ENCODE peak calls at places on chromosomes 6 and 20, in six cellular contexts. Z is mucosa of descending colon, R is GM23338, S is fibroblast of lung, M is thoracic aorta, O is WERI-Rb-1. K is an unnamed sample.

GRCh38 chr6:168741305-168741704 is 300.3 kb downstream of the SMOC2 start:
- DNase-seq in R (no peak), S (no peak), O (no peak), Z (no peak), M (no peak), K (no peak)

GRCh38 chr6:150068173-150068785 is 642 bp downstream of the ULBP3 start:
- DNase-seq in Z (no peak), O (no peak), M (no peak), S (no peak), R (no peak), K (no peak)

GRCh38 chr6:140269766-140270165 is 895.3 kb upstream of the CITED2 start:
- DNase-seq in M (no peak), R (no peak), O (no peak), Z (no peak), S (no peak), K (no peak)

GRCh38 chr6:149060300-149060984 is 257.1 kb upstream of the TAB2 start:
- DNase-seq in S (peak; percentile 41), M (no peak), R (no peak), Z (peak; percentile 84), O (no peak), K (no peak)

GRCh38 chr6:149130093-149130872 is 187.2 kb upstream of the TAB2 start:
- DNase-seq in Z (no peak), M (no peak), R (no peak), S (peak; percentile 21), O (no peak), K (no peak)

GRCh38 chr6:118776607-118777549 is 117.1 kb upstream of the ASF1A start:
- DNase-seq in M (peak; percentile 8), R (peak; percentile 80), O (peak; percentile 73), Z (no peak), S (peak; percentile 85), K (peak; percentile 86)

GRCh38 chr20:31967830-31968249 is at the start of gene XKR7:
- DNase-seq in M (no peak), O (peak; percentile 77), R (peak; percentile 86), S (no peak), Z (no peak), K (no peak)

GRCh38 chr6:96340164-96340563 is 181.4 kb upstream of the UFL1 start:
- DNase-seq in R (no peak), M (no peak), S (no peak), Z (no peak), O (no peak), K (no peak)

GRCh38 chr20:16003310-16003709 is 569.9 kb downstream of the KIF16B start:
- DNase-seq in M (no peak), S (no peak), Z (no peak), O (no peak), R (no peak), K (no peak)

GRCh38 chr6:114714836-114715507 is 372.1 kb upstream of the HS3ST5 start:
- DNase-seq in R (no peak), O (no peak), Z (no peak), M (no peak), S (no peak), K (no peak)

GRCh38 chr6:117307655-117308054 is 42.3 kb downstream of the VGLL2 start:
- DNase-seq in M (no peak), O (no peak), S (no peak), R (no peak), Z (no peak), K (no peak)

GRCh38 chr6:13924949-13925881 is at the start of gene RNF182:
- DNase-seq in O (no peak), R (peak; percentile 49), S (peak; percentile 6), M (no peak), Z (no peak), K (no peak)

GRCh38 chr6:24692851-24693592 is 25.9 kb downstream of the C6orf62 start:
- DNase-seq in M (no peak), O (no peak), S (no peak), R (no peak), Z (no peak), K (no peak)

GRCh38 chr6:43846556-43846955 is 76.5 kb downstream of the VEGFA start:
- DNase-seq in R (no peak), O (no peak), Z (no peak), M (no peak), S (peak; percentile 48), K (no peak)

GRCh38 chr6:45000833-45001232 is 327.3 kb upstream of the RUNX2 start:
- DNase-seq in R (no peak), Z (no peak), M (no peak), S (no peak), O (no peak), K (no peak)

GRCh38 chr6:144008501-144009245 is 614 bp upstream of the PLAGL1 start:
- DNase-seq in S (no peak), R (peak; percentile 78), Z (no peak), O (peak; percentile 28), M (no peak), K (peak; percentile 28)

GRCh38 chr6:132780770-132781371 is 17.6 kb downstream of the SLC18B1 start:
- DNase-seq in M (no peak), O (no peak), S (peak; percentile 64), Z (no peak), R (peak; percentile 16), K (no peak)

GRCh38 chr6:20827798-20828197 is 293.5 kb downstream of the CDKAL1 start:
- DNase-seq in R (no peak), Z (no peak), S (peak; percentile 89), O (no peak), M (no peak), K (no peak)

GRCh38 chr20:57270204-57270937 is 3.9 kb upstream of the BMP7 start:
- DNase-seq in S (no peak), O (no peak), Z (no peak), M (no peak), R (peak; percentile 47), K (no peak)

GRCh38 chr6:158018851-158019361 is 37.2 kb downstream of the SYNJ2 start:
- DNase-seq in S (peak; percentile 80), M (no peak), O (no peak), R (no peak), Z (no peak), K (no peak)

GRCh38 chr20:57213924-57214323 is 52.5 kb downstream of the BMP7 start:
- DNase-seq in R (no peak), Z (no peak), M (no peak), O (no peak), S (no peak), K (no peak)

GRCh38 chr6:110089323-110089722 is 90.1 kb downstream of the WASF1 start:
- DNase-seq in R (no peak), S (no peak), M (no peak), O (no peak), Z (no peak), K (no peak)

GRCh38 chr6:43963877-43964658 is 163.2 kb downstream of the MRPL14 start:
- DNase-seq in R (no peak), O (no peak), M (no peak), Z (no peak), S (no peak), K (no peak)

GRCh38 chr6:118387921-118388701 is 160.0 kb upstream of the PLN start:
- DNase-seq in M (no peak), S (peak; percentile 93), R (no peak), Z (no peak), O (no peak), K (no peak)

GRCh38 chr20:37055276-37055675 is 40.5 kb downstream of the RBL1 start:
- DNase-seq in M (no peak), S (no peak), Z (no peak), R (no peak), O (no peak), K (no peak)

GRCh38 chr20:37053230-37053950 is 42.4 kb downstream of the RBL1 start:
- DNase-seq in S (no peak), O (no peak), M (no peak), Z (no peak), R (no peak), K (no peak)
- H3K36me3 ChIP-seq in S (peaks cover 2% of the 10 kb centered on the region), O (peaks cover 72% of the 10 kb centered on the region), M (peaks cover 3% of the 10 kb centered on the region), Z (no peaks in the 10 kb centered on the region), R (peaks cover 39% of the 10 kb centered on the region), K (no peaks in the 10 kb centered on the region)

DNA sequence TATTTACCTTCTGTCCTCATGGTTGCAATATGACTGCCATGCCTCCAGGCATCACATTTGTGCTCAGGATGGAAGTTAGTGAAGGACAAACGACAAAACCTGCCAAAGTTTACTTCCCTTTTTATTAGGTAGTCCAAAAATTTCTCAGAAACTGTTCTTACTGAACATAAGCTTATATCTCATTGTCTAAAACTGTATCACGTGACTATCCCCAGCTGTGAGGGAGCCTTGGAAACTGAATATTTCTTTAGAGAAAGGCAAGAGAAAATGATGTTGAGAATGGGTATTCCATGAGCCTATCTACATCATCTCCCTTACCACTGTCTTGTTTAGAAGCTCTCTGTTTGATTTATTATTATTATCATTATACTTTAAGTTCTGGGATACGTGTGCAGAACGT is 303.6 kb upstream of the PRND start:
- DNase-seq in O (no peak), R (no peak), Z (no peak), S (no peak), M (no peak), K (no peak)
- H3K4me3 ChIP-seq in O (no peak overlapping the region), R (no peak overlapping the region), Z (no peak overlapping the region), S (no peak overlapping the region), M (no peak overlapping the region), K (no peak overlapping the region)

GRCh38 chr6:136401749-136402148 is 112.1 kb upstream of the BCLAF1 start:
- DNase-seq in S (peak; percentile 19), O (no peak), Z (no peak), R (no peak), M (no peak), K (no peak)

DNA sequence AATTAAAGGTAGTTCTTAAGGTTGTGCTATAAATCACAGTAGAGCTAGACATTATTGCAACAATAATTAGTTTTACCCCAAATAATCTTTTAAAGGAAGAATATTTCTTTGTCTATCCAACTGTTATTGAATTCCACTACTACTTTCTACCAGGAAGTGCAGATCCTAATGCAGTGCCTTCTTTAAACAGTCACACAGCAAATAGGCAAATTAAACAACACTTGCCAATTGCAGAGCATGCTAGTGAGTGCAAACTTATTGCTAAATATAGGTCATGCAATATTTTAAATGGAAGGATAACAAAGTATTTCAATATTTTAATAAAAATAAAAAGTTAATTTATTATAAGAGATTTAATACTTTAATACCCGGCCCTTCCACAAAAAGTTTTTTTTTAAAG is 107.3 kb upstream of the BCLAF1 start:
- DNase-seq in Z (no peak), O (no peak), M (no peak), S (no peak), R (no peak), K (no peak)
- H3K36me3 ChIP-seq in Z (no peaks in the 10 kb centered on the region), O (no peaks in the 10 kb centered on the region), M (no peaks in the 10 kb centered on the region), S (no peaks in the 10 kb centered on the region), R (no peaks in the 10 kb centered on the region), K (no peaks in the 10 kb centered on the region)

DNA sequence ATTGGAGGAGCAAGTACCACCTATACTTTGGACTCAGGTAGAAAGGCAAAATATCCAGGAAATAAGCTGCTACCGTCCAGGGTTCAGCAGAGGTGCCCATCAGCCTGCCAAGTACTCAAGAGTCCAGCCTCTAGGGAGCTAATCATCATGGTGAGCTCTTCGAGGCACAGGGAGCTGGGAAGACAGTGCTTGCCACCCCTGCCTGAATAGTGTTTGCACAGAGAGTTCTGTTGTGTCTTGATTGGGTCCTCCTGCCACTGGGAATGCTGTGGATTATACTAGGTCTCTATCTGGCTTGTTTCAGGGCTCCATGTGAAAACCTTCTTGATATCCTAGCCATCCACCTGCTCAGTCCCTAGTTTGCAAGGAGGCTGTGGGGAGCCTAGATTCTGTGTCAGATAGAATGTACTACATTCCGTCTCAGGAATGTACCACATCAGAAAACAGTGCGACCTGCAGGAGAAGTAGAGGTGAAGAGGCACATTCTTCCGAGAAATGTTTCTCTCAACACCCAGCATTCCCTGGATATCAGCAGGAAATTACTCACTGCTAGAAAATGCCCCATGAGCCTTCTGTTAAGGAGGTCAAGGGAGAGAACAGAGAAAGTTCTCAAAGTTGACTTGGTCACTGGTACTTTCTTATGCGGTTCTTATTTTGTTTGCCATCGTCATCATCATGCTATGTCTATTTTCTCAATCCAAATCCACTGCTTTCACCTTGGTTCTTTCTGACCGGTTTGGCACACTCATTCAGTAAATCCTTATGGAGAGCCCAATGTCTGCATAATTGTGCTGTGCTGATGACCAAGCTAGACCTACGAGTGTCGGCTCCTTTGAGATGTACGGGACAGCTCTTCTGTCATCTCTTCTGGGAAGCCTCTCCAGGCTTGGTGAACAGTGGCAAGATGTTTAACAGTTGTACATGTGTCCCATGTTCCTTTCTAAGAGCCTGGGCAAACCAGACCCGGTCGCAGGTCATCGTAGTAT is 30.7 kb downstream of the PTPN1 start:
- DNase-seq in S (peak; percentile 79), M (peak; percentile 21), Z (no peak), O (no peak), R (peak; percentile 50), K (no peak)
- H3K4me3 ChIP-seq in S (no peak overlapping the region), M (peak overlapping the region; percentile 45), Z (no peak overlapping the region), O (no peak overlapping the region), R (no peak overlapping the region), K (no peak overlapping the region)

K was measured in testis.